ENCODE peak calls at places on chromosomes 4 and X, in six cellular contexts. P is testis, W is IMR-90, H is heart left ventricle, J is BJ, F is transverse colon. G is an unnamed sample.
A peak's percentile ranks its signal among the peaks of the same experiment; 100 is the strongest.

GRCh38 chrX:155027509-155028066 is 944 bp downstream of the FUNDC2 start:
- DNase-seq in P (peak; percentile 28), J (no peak), W (peak; percentile 70), H (peak; percentile 24), F (no peak), G (peak; percentile 45)

GRCh38 chr4:79395883-79396282 is 12.1 kb downstream of the GK2 start:
- DNase-seq in F (no peak), P (no peak), W (no peak), H (no peak), J (no peak), G (no peak)

GRCh38 chr4:158121203-158121586 is 51.6 kb downstream of the GASK1B start:
- DNase-seq in P (peak; percentile 42), H (peak; percentile 36), W (peak; percentile 99), J (peak; percentile 92), F (no peak), G (peak; percentile 95)

GRCh38 chr4:183675625-183676024 is 16.5 kb downstream of the TRAPPC11 start:
- DNase-seq in P (no peak), H (no peak), W (no peak), J (peak; percentile 24), F (no peak), G (no peak)

GRCh38 chr4:120293341-120293740 is 226.7 kb upstream of the MAD2L1 start:
- DNase-seq in P (no peak), W (no peak), H (no peak), F (no peak), J (no peak), G (no peak)

GRCh38 chrX:70960728-70961127 is 29.8 kb upstream of the SLC7A3 start:
- DNase-seq in H (no peak), F (no peak), P (no peak), J (no peak), W (no peak), G (no peak)

GRCh38 chrX:71128166-71128833 is 9.9 kb downstream of the MED12 start:
- DNase-seq in F (no peak), W (peak; percentile 64), P (peak; percentile 54), H (no peak), J (no peak), G (no peak)

GRCh38 chr4:48752726-48753125 is 27.4 kb downstream of the FRYL start:
- DNase-seq in J (no peak), H (no peak), P (no peak), F (no peak), W (peak; percentile 6), G (no peak)

GRCh38 chr4:1492636-1493539 is 86.6 kb upstream of the NKX1-1 start:
- DNase-seq in F (no peak), J (no peak), W (no peak), H (no peak), P (no peak), G (no peak)

GRCh38 chr4:47741200-47741599 is 96.7 kb downstream of the CORIN start:
- DNase-seq in F (no peak), W (peak; percentile 29), P (no peak), J (peak; percentile 2), H (no peak), G (no peak)

GRCh38 chr4:139243448-139244365 is 36.3 kb downstream of the MGARP start:
- DNase-seq in H (no peak), F (no peak), J (peak; percentile 99), P (no peak), W (peak; percentile 99), G (peak; percentile 95)

GRCh38 chr4:52560844-52561280 is 98.2 kb downstream of the USP46 start:
- DNase-seq in F (no peak), H (no peak), J (no peak), W (peak; percentile 83), P (no peak), G (peak; percentile 74)

GRCh38 chr4:156111706-156112105 is 158.0 kb upstream of the CTSO start:
- DNase-seq in J (no peak), F (no peak), W (no peak), H (no peak), P (no peak), G (no peak)

GRCh38 chr4:113811329-113811728 is 49.8 kb upstream of the CAMK2D start:
- DNase-seq in F (no peak), J (no peak), P (no peak), H (no peak), W (no peak), G (no peak)

GRCh38 chr4:118957683-118958082 is 69.0 kb downstream of the SYNPO2 start:
- DNase-seq in F (no peak), J (no peak), P (peak; percentile 27), H (no peak), W (no peak), G (no peak)

GRCh38 chr4:13765535-13765934 is 138.0 kb upstream of the BOD1L1 start:
- DNase-seq in H (no peak), J (no peak), W (peak; percentile 6), P (no peak), F (no peak), G (no peak)

GRCh38 chr4:88097301-88097700 is 61.1 kb downstream of the ABCG2 start:
- DNase-seq in F (no peak), H (no peak), J (peak; percentile 33), W (peak; percentile 66), P (no peak), G (no peak)

GRCh38 chrX:153739754-153740486 is 15.3 kb downstream of the ABCD1 start:
- DNase-seq in F (no peak), J (no peak), W (no peak), H (no peak), P (no peak), G (no peak)

GRCh38 chrX:109773374-109773773 is 40.3 kb upstream of the ACSL4 start:
- DNase-seq in P (no peak), F (no peak), W (no peak), H (no peak), J (no peak), G (no peak)

GRCh38 chrX:13734278-13735172 is at the start of the genes OFD1 and TRAPPC2:
- DNase-seq in J (peak; percentile 55), W (peak; percentile 97), P (peak; percentile 94), F (peak; percentile 97), H (peak; percentile 90), G (peak; percentile 96)

GRCh38 chr4:125432078-125432477 is 117.3 kb downstream of the FAT4 start:
- DNase-seq in P (no peak), F (no peak), J (no peak), H (peak; percentile 27), W (peak; percentile 20), G (peak; percentile 29)

GRCh38 chr4:58543465-58543864 is 1433.3 kb upstream of the IGFBP7 start:
- DNase-seq in J (no peak), P (no peak), H (no peak), F (no peak), W (no peak), G (no peak)

GRCh38 chr4:80989921-80990544 is 40.5 kb upstream of the BMP3 start:
- DNase-seq in P (peak; percentile 43), J (no peak), W (peak; percentile 73), F (no peak), H (no peak), G (peak; percentile 59)

GRCh38 chr4:128461300-128462103 is 173.9 kb upstream of the PGRMC2 start:
- DNase-seq in H (no peak), J (peak; percentile 42), W (peak; percentile 88), P (peak; percentile 60), F (no peak), G (peak; percentile 91)

DNA sequence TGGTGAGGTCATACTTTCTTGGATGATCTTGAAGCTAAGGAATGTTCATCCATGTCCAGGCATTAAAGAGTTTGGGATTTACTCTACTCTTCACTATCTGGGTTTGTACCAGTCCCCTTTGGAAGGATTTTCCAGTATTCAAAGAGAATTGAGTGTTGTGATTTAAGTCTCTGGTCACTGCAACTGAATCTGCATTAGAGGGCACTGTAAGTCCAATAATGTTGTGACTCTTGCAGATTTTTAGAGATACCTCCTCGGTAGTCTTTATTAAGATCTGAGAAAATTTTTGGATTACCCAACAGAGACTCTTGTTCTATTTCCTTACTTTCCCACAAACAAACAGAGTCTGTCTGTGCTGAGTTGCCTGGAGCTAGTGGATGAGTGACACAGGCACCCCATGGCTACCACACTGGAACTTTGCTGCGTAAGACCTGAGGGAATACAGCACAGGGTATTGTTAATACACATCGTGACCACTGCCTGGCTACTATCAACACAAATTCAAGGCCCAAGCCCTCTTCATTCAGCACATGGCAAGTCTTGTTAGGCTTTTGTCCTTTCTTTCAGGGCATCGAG is 357.1 kb upstream of the KLHL4 start:
- DNase-seq in H (no peak), W (no peak), F (no peak), J (no peak), P (no peak), G (no peak)
- TF ChIP-seq CTCF in H (no peak), W (no peak), F (no peak), J (no peak), P (no peak), G (no peak)

GRCh38 chrX:25191403-25191802 is 175.6 kb upstream of the ARX start:
- DNase-seq in H (no peak), F (no peak), J (no peak), P (no peak), W (no peak), G (no peak)
- TF ChIP-seq CTCF in H (no peak), F (no peak), J (no peak), P (no peak), W (no peak), G (peak; percentile 14)

GRCh38 chr4:20253272-20253798 is 1.6 kb downstream of the SLIT2 start:
- DNase-seq in P (peak; percentile 19), W (peak; percentile 15), J (no peak), H (no peak), F (no peak), G (no peak)

GRCh38 chr4:20255823-20256222 is 4.1 kb downstream of the SLIT2 start:
- DNase-seq in H (no peak), W (no peak), J (no peak), P (no peak), F (no peak), G (no peak)

GRCh38 chr4:20253799-20254409 is 2.2 kb downstream of the SLIT2 start:
- DNase-seq in P (peak; percentile 19), W (peak; percentile 30), J (no peak), F (peak; percentile 12), H (peak; percentile 27), G (no peak)

GRCh38 chr4:20255251-20255586 is 3.5 kb downstream of the SLIT2 start:
- DNase-seq in J (no peak), W (no peak), F (no peak), H (no peak), P (no peak), G (no peak)

DNA sequence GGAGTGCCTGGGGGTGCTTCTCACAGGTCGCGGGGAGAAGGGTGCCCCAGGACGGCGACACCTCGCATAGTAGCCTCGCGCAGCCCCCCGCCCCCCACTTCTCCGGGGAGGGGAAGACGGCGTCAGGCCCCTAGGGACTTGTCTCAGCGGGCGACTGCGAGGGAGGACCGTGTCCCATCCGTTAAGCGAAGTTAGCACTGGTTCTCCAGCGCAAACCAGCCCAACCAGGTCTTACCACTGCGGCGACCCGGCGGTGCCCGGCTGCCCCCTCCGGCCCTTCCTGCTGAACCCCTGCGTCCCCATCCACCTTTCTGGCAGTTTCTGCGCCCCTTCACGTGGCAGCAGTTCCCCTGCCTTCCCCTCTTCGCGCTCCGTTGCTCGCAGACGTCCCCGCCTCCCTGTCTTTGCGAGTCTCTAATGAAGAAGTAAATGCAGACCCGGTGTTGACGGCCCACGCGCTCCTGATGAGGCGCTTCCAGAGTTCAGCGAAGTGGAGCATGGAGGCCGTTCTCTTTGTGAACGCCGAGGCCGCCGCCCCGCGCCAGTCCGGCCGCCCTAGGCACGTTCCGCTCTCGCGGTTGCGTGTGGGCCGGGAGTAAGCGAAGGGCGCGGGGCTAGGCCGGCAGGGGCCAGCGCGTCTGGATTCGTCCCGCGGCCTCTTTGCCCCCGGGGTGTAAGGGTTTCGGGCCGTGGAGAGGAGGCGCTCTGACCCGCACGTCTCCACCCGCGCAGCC is 3.0 kb downstream of the SLIT2 start:
- DNase-seq in F (no peak), J (no peak), P (peak; percentile 33), H (peak; percentile 21), W (peak; percentile 39), G (peak; percentile 20)
- TF ChIP-seq CTCF in F (no peak), J (no peak), P (no peak), H (no peak), W (no peak), G (no peak)

GRCh38 chrX:18422325-18422724 is 3.1 kb upstream of the CDKL5 start:
- DNase-seq in W (peak; percentile 94), J (peak; percentile 57), P (no peak), F (no peak), H (no peak), G (peak; percentile 78)
- TF ChIP-seq CTCF in W (no peak), J (no peak), P (no peak), F (no peak), H (no peak), G (peak; percentile 22)

G was measured in brain microvascular endothelial cell.